ENCODE peak calls at places on chromosomes 13 and 19, in seven cellular contexts. J is dorsolateral prefrontal cortex, A is brain microvascular endothelial cell, D is psoas muscle, O is IMR-90, Y is heart left ventricle, R is endodermal cell. W is an unnamed sample. For H3K27me3, the result is how much of the 10 kb centered on the place peaks cover.

GRCh38 chr19:29855771-29856510 is 44.1 kb downstream of the CCNE1 start:
- DNase-seq in O (no peak), A (no peak), J (no peak), R (no peak), D (peak), Y (no peak), W (no peak)

GRCh38 chr13:44837250-44837649 is 152.0 kb downstream of the NUFIP1 start:
- DNase-seq in O (peak), R (no peak), A (no peak), J (no peak), Y (no peak), D (no peak), W (peak)

GRCh38 chr13:26759156-26759906 is 1.3 kb downstream of the GPR12 start:
- DNase-seq in D (no peak), O (no peak), R (no peak), A (no peak), Y (no peak), J (no peak), W (no peak)

GRCh38 chr13:94301487-94301886 is 178.0 kb downstream of the DCT start:
- DNase-seq in O (no peak), J (no peak), Y (no peak), R (no peak), D (no peak), A (no peak), W (no peak)

GRCh38 chr19:50489461-50490011 is 12.9 kb upstream of the GARIN5A start:
- DNase-seq in A (no peak), R (peak), O (no peak), D (peak), J (peak), Y (peak), W (no peak)

GRCh38 chr19:18414504-18415176 is 4.6 kb upstream of the SSBP4 start:
- DNase-seq in R (no peak), A (peak), J (no peak), O (no peak), Y (no peak), D (peak), W (no peak)

GRCh38 chr13:113110048-113110851 is 4.7 kb downstream of the F7 start:
- DNase-seq in J (peak), D (peak), R (peak), A (no peak), Y (peak), O (no peak), W (no peak)

GRCh38 chr13:84645196-84646071 is 763.2 kb upstream of the SLITRK1 start:
- DNase-seq in D (no peak), O (peak), R (no peak), J (no peak), Y (no peak), A (no peak), W (peak)

GRCh38 chr13:83881917-83882625 is at the start of gene SLITRK1:
- DNase-seq in R (peak), O (peak), Y (no peak), D (no peak), J (peak), A (peak), W (peak)

GRCh38 chr13:74979703-74980102 is 502.3 kb downstream of the TBC1D4 start:
- DNase-seq in R (no peak), O (no peak), Y (no peak), D (no peak), A (no peak), J (no peak), W (no peak)

GRCh38 chr13:30340367-30341184 is 33.2 kb upstream of the KATNAL1 start:
- DNase-seq in R (no peak), Y (peak), A (peak), O (peak), J (no peak), D (peak), W (peak)
- H3K4me3 ChIP-seq in R (no peak), Y (peak), A (no peak), O (peak), J (no peak), D (peak), W (no peak)

GRCh38 chr19:2329528-2329927 is 1.0 kb downstream of the SPPL2B start:
- DNase-seq in A (no peak), Y (no peak), D (no peak), J (no peak), O (no peak), R (no peak), W (no peak)

GRCh38 chr19:2330632-2331284 is 2.3 kb downstream of the SPPL2B start:
- DNase-seq in A (no peak), Y (no peak), D (peak), R (no peak), O (no peak), J (no peak), W (no peak)

GRCh38 chr19:2331601-2332246 is 3.2 kb downstream of the SPPL2B start:
- DNase-seq in A (no peak), J (no peak), O (no peak), Y (no peak), D (peak), R (no peak), W (no peak)

GRCh38 chr19:2329162-2329505 is 650 bp downstream of the SPPL2B start:
- DNase-seq in R (no peak), A (no peak), J (no peak), O (no peak), D (no peak), Y (no peak), W (no peak)

DNA sequence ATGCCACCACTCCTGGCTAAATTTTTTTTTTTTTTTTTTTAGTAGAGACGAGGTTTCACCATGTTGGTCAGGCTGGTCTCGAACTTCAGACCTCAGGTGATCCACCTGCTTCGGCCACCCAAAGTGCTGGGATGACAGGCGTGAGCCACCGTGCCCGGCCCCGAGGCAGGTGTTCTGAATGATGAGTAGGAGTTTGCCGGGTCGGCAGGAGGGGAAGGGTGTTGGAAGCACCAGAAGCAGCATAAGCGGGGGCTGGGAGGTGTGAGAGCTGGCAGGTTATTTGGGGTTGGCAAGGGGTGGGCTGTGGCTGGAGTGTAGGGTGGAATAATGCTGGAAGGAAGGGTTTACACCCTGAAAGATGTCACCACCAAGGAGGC is 1.8 kb downstream of the SPPL2B start:
- DNase-seq in A (no peak), Y (no peak), R (no peak), D (no peak), O (no peak), J (no peak), W (no peak)
- H3K27me3 ChIP-seq in A (under half), Y (under half), R (under half), D (under half), O (under half), J (under half), W (under half)

DNA sequence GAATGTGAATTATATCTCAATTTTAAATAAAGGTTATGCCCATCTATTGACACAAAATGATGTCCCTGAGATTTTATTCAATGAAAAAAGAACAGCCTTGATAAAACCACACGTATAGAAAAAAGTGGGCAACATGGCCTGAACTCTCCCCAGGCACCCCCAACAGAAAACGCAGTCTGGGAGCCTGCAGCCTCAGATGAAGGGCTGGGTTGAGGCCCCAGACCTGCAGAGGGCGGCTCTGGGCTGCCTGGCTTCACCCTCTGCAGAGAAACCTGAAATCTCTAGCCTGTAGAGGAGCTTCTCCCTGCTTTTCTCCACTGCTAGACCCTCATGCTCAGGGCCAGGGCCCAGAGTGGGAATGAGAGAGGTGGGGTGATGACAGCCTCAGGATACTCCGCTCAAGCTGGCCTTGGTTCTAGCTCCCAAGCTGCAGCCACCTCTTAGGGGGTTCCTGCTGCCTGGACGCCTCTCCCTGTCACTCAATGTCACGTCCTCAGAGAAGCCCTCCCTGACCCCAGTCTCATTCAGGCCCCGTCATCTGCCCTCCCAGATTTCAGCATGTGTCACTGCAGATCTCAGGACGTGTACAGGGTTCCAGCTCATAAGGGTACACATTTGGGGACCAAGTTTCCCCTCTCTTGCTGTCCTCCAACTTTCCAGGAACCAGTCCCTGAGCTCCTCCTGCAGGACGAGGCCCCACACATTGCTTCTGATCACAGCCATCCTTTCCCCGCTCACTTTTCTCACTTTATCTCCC is 1.8 kb downstream of the MBD3 start:
- DNase-seq in D (no peak), R (peak), Y (no peak), J (no peak), O (no peak), A (no peak), W (no peak)
- TF ChIP-seq CTCF in D (no peak), R (peak), Y (peak), J (no peak), O (peak), A (peak), W (peak)

GRCh38 chr19:4369109-4369887 is 25.9 kb downstream of the MPND start:
- DNase-seq in A (no peak), Y (peak), R (peak), J (no peak), O (no peak), D (peak), W (peak)
- H3K4me3 ChIP-seq in A (no peak), Y (peak), R (no peak), J (peak), O (no peak), D (peak), W (peak)

GRCh38 chr13:110424596-110425443 is 117.7 kb downstream of the COL4A2 start:
- DNase-seq in R (no peak), A (no peak), O (peak), Y (no peak), J (no peak), D (no peak), W (no peak)
- H3K27me3 ChIP-seq in R (under half), A (under half), O (under half), Y (under half), J (under half), D (under half), W (under half)

DNA sequence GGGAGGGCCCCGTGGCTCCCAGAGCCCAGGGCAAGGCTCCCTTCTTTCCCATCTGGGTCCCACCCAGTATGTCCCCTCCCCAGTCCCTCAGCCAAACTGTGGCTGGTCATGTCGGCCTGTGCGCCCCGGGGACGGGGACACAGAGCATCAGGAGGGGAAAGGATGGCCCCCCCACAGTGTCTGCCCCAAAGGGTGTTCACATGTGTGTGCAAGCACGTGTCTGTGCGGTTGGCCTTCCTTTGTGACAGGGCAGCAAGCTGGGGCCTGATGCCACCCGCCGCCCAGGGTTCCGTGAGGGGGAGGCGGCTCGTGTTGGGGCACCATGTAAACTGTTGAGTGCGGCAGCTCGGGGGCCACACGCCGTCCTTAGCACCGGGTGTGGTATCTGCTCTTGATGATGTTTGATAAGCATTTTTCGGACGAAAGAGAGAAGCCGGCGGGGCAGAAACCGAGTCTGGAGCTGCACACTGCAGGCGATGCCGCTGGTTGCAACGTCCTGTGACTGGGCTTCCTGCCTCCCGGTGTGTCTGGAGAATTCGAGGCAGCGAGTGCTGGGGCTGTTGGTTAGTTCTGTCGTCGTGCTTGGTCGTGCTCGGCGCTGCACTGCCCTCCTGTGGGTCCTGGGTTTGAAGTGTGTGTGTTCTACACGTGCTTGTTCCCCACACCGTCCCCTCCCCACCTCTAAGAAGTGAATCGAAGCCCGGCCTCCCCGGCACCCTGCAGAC is 18.4 kb downstream of the GNA11 start:
- DNase-seq in A (no peak), D (no peak), R (no peak), Y (peak), J (no peak), O (no peak), W (no peak)
- TF ChIP-seq CTCF in A (no peak), D (no peak), R (no peak), Y (no peak), J (no peak), O (no peak), W (no peak)

GRCh38 chr19:5718032-5718578 is 1.8 kb downstream of the LONP1 start:
- DNase-seq in D (no peak), O (peak), J (no peak), Y (no peak), R (no peak), A (peak), W (peak)
- H3K4me3 ChIP-seq in D (peak), O (peak), J (peak), Y (no peak), R (peak), A (peak), W (peak)

GRCh38 chr19:54255105-54255775 is 1.8 kb downstream of the LILRB5 start:
- DNase-seq in R (peak), A (no peak), J (no peak), O (no peak), Y (no peak), D (no peak), W (no peak)
- H3K27me3 ChIP-seq in R (under half), A (under half), J (under half), O (under half), Y (under half), D (under half), W (under half)

GRCh38 chr19:31054430-31054829 is 294.8 kb downstream of the TSHZ3 start:
- DNase-seq in R (peak), O (peak), D (no peak), J (no peak), A (peak), Y (peak), W (peak)
- TF ChIP-seq CTCF in R (peak), O (peak), D (peak), J (no peak), A (peak), Y (peak), W (peak)

W was measured in bronchial epithelial cell.